ENCODE peak calls at places on chromosomes 12 and 14, in six cellular contexts. M, P, G, Z, S and K are unnamed samples.
A peak's percentile ranks its signal among the peaks of the same experiment; 100 is the strongest.

GRCh38 chr14:78342879-78343278 is 172.7 kb downstream of the NRXN3 start:
- DNase-seq in M (no peak), S (no peak), Z (no peak), G (no peak), P (no peak), K (no peak)

GRCh38 chr14:32633214-32633864 is 304.2 kb downstream of the AKAP6 start:
- DNase-seq in Z (no peak), M (no peak), S (peak; percentile 65), G (no peak), P (no peak), K (no peak)

GRCh38 chr14:30608533-30609006 is 13.5 kb upstream of the SCFD1 start:
- DNase-seq in S (peak; percentile 62), G (peak; percentile 70), P (no peak), M (no peak), Z (peak; percentile 9), K (no peak)

GRCh38 chr12:2336409-2336829 is 283.6 kb downstream of the CACNA1C start:
- DNase-seq in S (peak; percentile 95), M (no peak), P (no peak), Z (peak; percentile 87), G (peak; percentile 93), K (peak; percentile 88)

GRCh38 chr14:77376380-77376770 is 519 bp downstream of the TMED8 start:
- DNase-seq in P (no peak), G (peak; percentile 24), M (peak; percentile 8), S (no peak), Z (no peak), K (no peak)

GRCh38 chr12:102948941-102949352 is 8.5 kb upstream of the ASCL1 start:
- DNase-seq in Z (peak; percentile 23), M (peak; percentile 36), G (peak; percentile 31), P (peak; percentile 10), S (peak; percentile 40), K (peak; percentile 56)

GRCh38 chr14:36553650-36554260 is 28.7 kb downstream of the NKX2-8 start:
- DNase-seq in S (peak; percentile 54), M (no peak), P (peak; percentile 57), G (peak; percentile 29), Z (peak; percentile 37), K (peak; percentile 65)

GRCh38 chr12:53179694-53180269 is 740 bp upstream of the ZNF740 start:
- DNase-seq in M (no peak), G (no peak), S (no peak), P (no peak), Z (no peak), K (no peak)

GRCh38 chr14:86038401-86038985 is 508.5 kb downstream of the FLRT2 start:
- DNase-seq in S (peak; percentile 65), G (peak; percentile 52), Z (peak; percentile 43), P (no peak), M (peak; percentile 11), K (peak; percentile 69)

GRCh38 chr14:69242311-69243224 is 17.4 kb upstream of the GALNT16 start:
- DNase-seq in P (peak; percentile 58), Z (peak; percentile 64), S (peak; percentile 81), G (peak; percentile 70), M (peak; percentile 24), K (peak; percentile 82)

GRCh38 chr12:19981944-19982343 is 386.4 kb upstream of the PDE3A start:
- DNase-seq in G (no peak), Z (no peak), S (no peak), M (no peak), P (no peak), K (no peak)

GRCh38 chr12:2333516-2333915 is 280.7 kb downstream of the CACNA1C start:
- DNase-seq in Z (no peak), G (no peak), M (no peak), S (no peak), P (no peak), K (peak; percentile 75)

GRCh38 chr12:12983420-12984035 is 16.5 kb downstream of the HEBP1 start:
- DNase-seq in P (no peak), Z (peak; percentile 37), M (no peak), S (peak; percentile 74), G (peak; percentile 63), K (peak; percentile 77)

GRCh38 chr14:76337619-76338545 is 38.1 kb upstream of the ESRRB start:
- DNase-seq in Z (no peak), P (peak; percentile 68), G (peak; percentile 15), M (no peak), S (peak; percentile 12), K (no peak)

GRCh38 chr14:49971156-49972141 is 78.6 kb downstream of the ARF6 start:
- DNase-seq in M (peak; percentile 31), Z (no peak), G (no peak), S (peak; percentile 80), P (no peak), K (no peak)

GRCh38 chr12:4001869-4002268 is 128.7 kb upstream of the PARP11 start:
- DNase-seq in M (no peak), Z (no peak), P (no peak), G (no peak), S (no peak), K (no peak)

GRCh38 chr12:43758247-43758727 is 303 bp downstream of the PUS7L start:
- DNase-seq in Z (no peak), S (peak; percentile 33), G (peak; percentile 44), M (no peak), P (no peak), K (peak; percentile 38)

GRCh38 chr12:12214635-12215131 is 52.2 kb downstream of the LRP6 start:
- DNase-seq in Z (no peak), S (peak; percentile 24), G (peak; percentile 38), M (no peak), P (no peak), K (no peak)

GRCh38 chr12:7832059-7832696 is 40.5 kb downstream of the SLC2A14 start:
- DNase-seq in Z (peak; percentile 15), M (no peak), S (peak; percentile 72), G (peak; percentile 67), P (peak; percentile 76), K (peak; percentile 85)

GRCh38 chr14:25001096-25001982 is 48.6 kb downstream of the STXBP6 start:
- DNase-seq in Z (no peak), P (no peak), M (no peak), S (peak; percentile 22), G (peak; percentile 56), K (no peak)

GRCh38 chr12:108720757-108721514 is 10.4 kb downstream of the CORO1C start:
- DNase-seq in G (peak; percentile 90), Z (no peak), P (no peak), M (no peak), S (peak; percentile 71), K (peak; percentile 59)

GRCh38 chr12:132238487-132239248 is 90.7 kb downstream of the GALNT9 start:
- DNase-seq in G (no peak), S (no peak), P (no peak), M (no peak), Z (no peak), K (no peak)

GRCh38 chr14:94686511-94687160 is 74.4 kb downstream of the SERPINA3 start:
- DNase-seq in G (no peak), P (no peak), M (no peak), Z (no peak), S (no peak), K (no peak)

GRCh38 chr12:93813972-93814821 is 137.0 kb downstream of the CRADD start:
- DNase-seq in G (no peak), M (no peak), S (peak; percentile 97), P (no peak), Z (no peak), K (no peak)

GRCh38 chr12:93373847-93374723 is 3.6 kb upstream of the NUDT4 start:
- DNase-seq in G (no peak), Z (no peak), M (no peak), P (no peak), S (no peak), K (no peak)

GRCh38 chr12:10067942-10068341 is 30.8 kb downstream of the CLEC1A start:
- DNase-seq in S (no peak), Z (no peak), G (no peak), P (no peak), M (no peak), K (peak; percentile 70)

GRCh38 chr14:53953828-53954550 is 2.6 kb downstream of the BMP4 start:
- DNase-seq in G (peak; percentile 73), P (no peak), M (no peak), S (peak; percentile 22), Z (no peak), K (no peak)

GRCh38 chr12:116266631-116267349 is 10.7 kb downstream of the MED13L start:
- DNase-seq in Z (no peak), G (peak; percentile 29), M (no peak), S (peak; percentile 49), P (no peak), K (no peak)

GRCh38 chr14:68547305-68548193 is 245.3 kb downstream of the ZFP36L1 start:
- DNase-seq in G (peak; percentile 96), S (peak; percentile 99), P (no peak), Z (no peak), M (no peak), K (peak; percentile 70)

GRCh38 chr14:60971271-60971670 is 9.6 kb downstream of the TRMT5 start:
- DNase-seq in P (no peak), M (no peak), S (no peak), Z (no peak), G (no peak), K (no peak)

GRCh38 chr12:49937639-49938300 is 12.8 kb upstream of the AQP2 start:
- DNase-seq in P (no peak), M (no peak), S (no peak), Z (no peak), G (no peak), K (no peak)

GRCh38 chr14:59352951-59353350 is 112.2 kb downstream of the GPR135 start:
- DNase-seq in P (no peak), S (no peak), G (no peak), Z (no peak), M (no peak), K (no peak)

GRCh38 chr12:21809100-21809499 is 34.6 kb upstream of the KCNJ8 start:
- DNase-seq in P (no peak), Z (no peak), G (no peak), M (no peak), S (no peak), K (no peak)

GRCh38 chr12:86727151-86727550 is 471.0 kb upstream of the MGAT4C start:
- DNase-seq in Z (peak; percentile 28), S (peak; percentile 69), P (no peak), M (no peak), G (peak; percentile 63), K (no peak)

GRCh38 chr14:75417674-75418073 is 10.1 kb upstream of the JDP2 start:
- DNase-seq in G (peak; percentile 49), M (no peak), S (peak; percentile 68), P (no peak), Z (no peak), K (no peak)

GRCh38 chr12:55760663-55761062 is 17.7 kb downstream of the GDF11 start:
- DNase-seq in M (no peak), Z (no peak), P (no peak), S (peak; percentile 16), G (no peak), K (no peak)

GRCh38 chr14:70084226-70084625 is 104.5 kb downstream of the SLC8A3 start:
- DNase-seq in P (no peak), G (no peak), M (no peak), S (no peak), Z (no peak), K (no peak)

GRCh38 chr12:60172266-60172665 is 576.4 kb downstream of the SLC16A7 start:
- DNase-seq in G (peak; percentile 60), M (no peak), P (no peak), S (peak; percentile 11), Z (no peak), K (no peak)

GRCh38 chr12:27504506-27504905 is 19.5 kb upstream of the PPFIBP1 start:
- DNase-seq in G (peak; percentile 41), S (peak; percentile 84), M (no peak), P (no peak), Z (no peak), K (peak; percentile 51)